ENCODE peak calls at places on chromosome 17, in eight cellular contexts. K is NAMALWA; E is stimulated activated CD4-positive, alpha-beta T cell treated with anti-CD3 and anti-CD28 coated beads, Interleukin-2, amount 100 ng/mL, for 48 hours; I is naive thymus-derived CD8-positive, alpha-beta T cell; G is A549; X is ELR; L is NCI-H2171; N is right atrium auricular region. T is an unnamed sample.

GRCh38 chr17:40433551-40434384 is 9.5 kb upstream of the IGFBP4 start:
- DNase-seq in X (peak; percentile 45), L (no peak), N (no peak), E (no peak), K (peak; percentile 44), G (peak; percentile 66), I (no peak), T (no peak)

GRCh38 chr17:1137465-1137894 is 42.3 kb downstream of the ABR start:
- DNase-seq in E (no peak), G (peak; percentile 79), L (peak; percentile 81), I (no peak), X (no peak), N (no peak), K (no peak), T (no peak)

GRCh38 chr17:6912110-6913051 is 80.9 kb upstream of the TEKT1 start:
- DNase-seq in N (no peak), I (no peak), X (no peak), K (no peak), G (no peak), E (no peak), L (no peak), T (no peak)

GRCh38 chr17:29347831-29348281 is 42.3 kb upstream of the TAOK1 start:
- DNase-seq in K (no peak), E (no peak), I (no peak), X (peak; percentile 57), N (no peak), G (no peak), L (no peak), T (peak; percentile 53)

GRCh38 chr17:49880291-49881053 is 32.6 kb upstream of the TAC4 start:
- DNase-seq in N (peak; percentile 79), E (peak; percentile 79), I (peak; percentile 77), G (peak; percentile 99), K (peak; percentile 70), L (peak; percentile 47), X (peak; percentile 79), T (peak; percentile 57)

GRCh38 chr17:64635647-64636305 is 26.3 kb downstream of the SMURF2 start:
- DNase-seq in L (no peak), E (no peak), K (no peak), N (no peak), X (peak; percentile 89), I (no peak), G (no peak), T (peak; percentile 88)

GRCh38 chr17:62135742-62136141 is 70.7 kb upstream of the MED13 start:
- DNase-seq in N (no peak), G (no peak), E (no peak), K (no peak), L (no peak), X (no peak), I (no peak), T (no peak)

GRCh38 chr17:36674278-36674650 is 72.9 kb downstream of the MRM1 start:
- DNase-seq in L (no peak), N (no peak), X (no peak), K (no peak), G (no peak), I (peak; percentile 78), E (peak; percentile 17), T (no peak)

GRCh38 chr17:57034807-57035754 is 50.0 kb upstream of the AKAP1 start:
- DNase-seq in E (no peak), L (no peak), X (no peak), G (no peak), I (no peak), K (no peak), N (no peak), T (no peak)

GRCh38 chr17:16987830-16988601 is 16.1 kb upstream of the TNFRSF13B start:
- DNase-seq in E (peak; percentile 53), I (no peak), X (peak; percentile 90), K (peak; percentile 88), L (no peak), N (peak; percentile 84), G (peak; percentile 74), T (peak; percentile 80)

GRCh38 chr17:9444687-9445086 is 130.9 kb downstream of the STX8 start:
- DNase-seq in K (no peak), I (no peak), X (no peak), L (no peak), N (no peak), G (no peak), E (no peak), T (no peak)

GRCh38 chr17:2610640-2611175 is 17.3 kb downstream of the PAFAH1B1 start:
- DNase-seq in K (no peak), N (no peak), E (no peak), L (no peak), G (no peak), I (no peak), X (peak; percentile 7), T (peak; percentile 15)

GRCh38 chr17:30521766-30522165 is 44.6 kb downstream of the GOSR1 start:
- DNase-seq in N (no peak), L (no peak), E (no peak), I (no peak), X (no peak), K (no peak), G (no peak), T (no peak)

GRCh38 chr17:19346351-19347255 is 15.9 kb downstream of the B9D1 start:
- DNase-seq in K (peak; percentile 46), E (no peak), I (peak; percentile 23), L (peak; percentile 78), X (peak; percentile 74), G (peak; percentile 94), N (peak; percentile 93), T (peak; percentile 84)

GRCh38 chr17:40373324-40373723 is 8.8 kb upstream of the GJD3 start:
- DNase-seq in E (no peak), I (no peak), G (no peak), K (no peak), L (no peak), N (no peak), X (peak; percentile 60), T (peak; percentile 94)

GRCh38 chr17:55162556-55162946 is 102.2 kb upstream of the HLF start:
- DNase-seq in X (no peak), G (no peak), E (no peak), N (no peak), L (no peak), K (no peak), I (no peak), T (no peak)

GRCh38 chr17:75124041-75124818 is 7.3 kb downstream of the NT5C start:
- DNase-seq in X (peak; percentile 62), E (peak; percentile 41), K (no peak), L (peak; percentile 71), I (no peak), N (peak; percentile 78), G (peak; percentile 99), T (peak; percentile 67)

GRCh38 chr17:30278032-30278431 is 13.7 kb downstream of the BLMH start:
- DNase-seq in L (no peak), N (no peak), G (peak; percentile 31), I (no peak), X (peak; percentile 52), E (no peak), K (peak; percentile 58), T (peak; percentile 63)

GRCh38 chr17:77217566-77217965 is 76.8 kb downstream of the SEC14L1 start:
- DNase-seq in I (no peak), L (no peak), G (no peak), X (no peak), N (no peak), E (no peak), K (no peak), T (no peak)